ENCODE peak calls at places on chromosomes 16 and 17, in nine cellular contexts. L, Y, N, M, O, W, A, I and F are unnamed samples.
A peak's percentile ranks its signal among the peaks of the same experiment; 100 is the strongest.

GRCh38 chr17:81859906-81860755 is at the start of gene P4HB:
- DNase-seq in L (no peak), Y (no peak), N (no peak), M (no peak), O (no peak), W (no peak), A (peak; percentile 56), I (no peak), F (no peak)

GRCh38 chr17:17781591-17782424 is 55.0 kb downstream of the SREBF1 start:
- DNase-seq in L (peak; percentile 65), Y (no peak), N (no peak), M (peak; percentile 52), O (no peak), W (peak; percentile 48), A (peak; percentile 83), I (peak; percentile 82), F (peak; percentile 49)

GRCh38 chr17:42405076-42405475 is 16.8 kb upstream of the STAT3 start:
- DNase-seq in L (no peak), Y (no peak), N (no peak), M (no peak), O (no peak), W (peak; percentile 50), A (no peak), I (no peak), F (no peak)

GRCh38 chr17:82483836-82484235 is 25.3 kb downstream of the NARF start:
- DNase-seq in L (no peak), Y (no peak), N (no peak), M (no peak), O (no peak), W (no peak), A (no peak), I (no peak), F (no peak)

GRCh38 chr16:89922477-89922883 is 662 bp upstream of the TUBB3 start:
- DNase-seq in L (peak; percentile 92), Y (no peak), N (peak; percentile 82), M (peak; percentile 97), O (no peak), W (peak; percentile 95), A (peak; percentile 95), I (peak; percentile 85), F (peak; percentile 79)

GRCh38 chr16:85152414-85153030 is 40.2 kb upstream of the CIBAR2 start:
- DNase-seq in L (no peak), Y (no peak), N (no peak), M (no peak), O (no peak), W (no peak), A (no peak), I (peak; percentile 75), F (peak; percentile 70)

GRCh38 chr16:5918553-5919127 is 821.0 kb upstream of the EEF2KMT start:
- DNase-seq in L (no peak), Y (no peak), N (no peak), M (no peak), O (no peak), W (no peak), A (no peak), I (no peak), F (no peak)

GRCh38 chr16:79297805-79298204 is 302.7 kb downstream of the MAF start:
- DNase-seq in L (no peak), Y (no peak), N (no peak), M (no peak), O (no peak), W (no peak), A (no peak), I (no peak), F (no peak)

DNA sequence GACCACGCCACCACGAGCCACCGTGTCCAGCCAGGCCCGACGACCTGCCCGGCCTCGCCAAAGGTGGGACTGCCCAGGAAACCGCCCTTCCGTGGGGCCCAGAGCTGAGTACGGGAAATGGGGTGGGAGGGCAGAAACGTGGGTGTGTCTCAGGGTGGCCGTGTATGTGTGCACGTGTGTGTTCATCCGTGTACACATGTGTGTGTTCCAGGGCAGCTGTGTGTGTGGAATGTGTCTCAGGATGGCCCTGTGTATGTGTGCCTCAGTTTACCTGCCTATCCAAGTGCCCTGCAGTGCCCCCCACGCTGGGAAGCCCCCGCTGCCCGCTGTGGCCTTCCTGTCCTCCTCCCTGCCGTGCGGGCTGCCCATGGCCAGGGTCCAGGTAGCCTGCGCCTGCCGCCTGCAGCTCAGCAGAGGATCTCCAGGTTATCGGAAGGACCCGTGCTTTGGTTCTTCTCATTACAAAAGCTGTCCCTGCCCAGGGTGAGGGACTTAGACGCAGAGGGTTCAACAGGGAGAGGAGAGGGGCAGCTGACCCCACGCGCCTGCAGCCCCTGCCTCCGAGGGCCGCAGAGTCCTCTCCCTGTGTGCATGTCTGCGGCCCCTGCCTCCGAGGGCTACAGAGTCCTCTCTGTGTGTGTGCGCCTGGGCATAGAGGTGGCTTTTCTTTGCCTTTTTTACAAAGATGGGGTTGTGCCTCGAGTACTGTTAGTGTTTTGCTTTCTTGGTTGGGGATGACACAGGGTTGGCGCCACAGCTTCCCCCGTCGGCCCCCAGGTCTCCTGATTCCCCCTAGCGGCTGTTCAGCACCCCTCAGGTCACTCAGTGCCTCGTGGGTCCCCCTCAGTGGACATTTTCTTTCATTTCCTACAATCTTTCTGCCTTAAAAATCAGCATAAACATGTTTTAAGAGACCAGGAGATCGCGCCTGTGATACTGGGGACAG is 23.6 kb downstream of the ZNF469 start:
- DNase-seq in L (no peak), Y (no peak), N (no peak), M (no peak), O (no peak), W (no peak), A (no peak), I (no peak), F (no peak)
- TF ChIP-seq CTCF in L (peak; percentile 8), Y (no peak), N (no peak), M (peak; percentile 27), O (no peak), W (peak; percentile 31), A (no peak), I (no peak), F (no peak)

DNA sequence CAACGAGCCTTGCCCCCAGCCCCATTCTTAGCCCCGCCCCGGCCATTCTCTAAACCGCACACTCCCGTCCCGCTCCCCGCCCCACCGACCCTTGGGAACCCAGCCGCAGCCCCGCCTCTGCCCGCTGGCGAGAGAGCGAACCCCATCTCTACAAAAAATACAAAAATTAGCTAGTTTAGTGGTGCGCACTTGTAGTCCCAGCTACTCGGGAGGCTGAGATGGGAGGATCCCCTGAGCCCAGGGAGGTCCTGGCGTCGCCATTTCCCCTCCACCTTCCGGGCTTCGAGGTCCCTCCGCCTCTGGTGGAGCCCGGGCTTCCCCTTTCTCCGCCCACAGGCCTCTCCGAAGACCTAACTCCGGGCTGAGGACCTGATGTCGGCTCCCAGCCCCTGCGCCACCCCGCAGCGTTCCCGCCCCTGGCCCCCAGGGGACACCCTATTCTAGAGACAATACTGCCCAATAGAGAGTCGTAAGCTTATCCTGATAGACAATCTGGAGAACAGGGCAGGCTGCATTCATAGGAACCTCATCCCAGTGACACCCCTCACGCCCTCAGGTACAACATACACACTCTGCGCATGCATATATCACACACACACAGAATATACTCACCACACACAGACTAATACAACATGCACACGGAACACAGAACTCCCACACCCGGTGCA is 483 bp upstream of the PROCA1 start:
- DNase-seq in L (no peak), Y (no peak), N (no peak), M (no peak), O (no peak), W (no peak), A (no peak), I (peak; percentile 46), F (no peak)
- H3K4me3 ChIP-seq in L (peak overlapping the region; percentile 51), Y (peak overlapping the region; percentile 73), N (no peak overlapping the region), M (no peak overlapping the region), O (peak overlapping the region; percentile 69), W (peak overlapping the region; percentile 34), A (no peak overlapping the region), I (peak overlapping the region; percentile 85), F (no peak overlapping the region)

GRCh38 chr16:66131156-66131807 is 235.2 kb upstream of the CDH5 start:
- DNase-seq in L (peak; percentile 66), Y (no peak), N (no peak), M (peak; percentile 55), O (no peak), W (peak; percentile 79), A (no peak), I (no peak), F (peak; percentile 47)

GRCh38 chr16:66129196-66129595 is 237.3 kb upstream of the CDH5 start:
- DNase-seq in L (no peak), Y (no peak), N (no peak), M (no peak), O (no peak), W (no peak), A (no peak), I (no peak), F (no peak)

GRCh38 chr16:66128363-66128725 is 238.1 kb upstream of the CDH5 start:
- DNase-seq in L (no peak), Y (no peak), N (no peak), M (no peak), O (no peak), W (peak; percentile 14), A (no peak), I (no peak), F (no peak)

GRCh38 chr16:66130296-66130910 is 236.1 kb upstream of the CDH5 start:
- DNase-seq in L (peak; percentile 96), Y (no peak), N (no peak), M (peak; percentile 75), O (no peak), W (peak; percentile 71), A (no peak), I (no peak), F (no peak)

DNA sequence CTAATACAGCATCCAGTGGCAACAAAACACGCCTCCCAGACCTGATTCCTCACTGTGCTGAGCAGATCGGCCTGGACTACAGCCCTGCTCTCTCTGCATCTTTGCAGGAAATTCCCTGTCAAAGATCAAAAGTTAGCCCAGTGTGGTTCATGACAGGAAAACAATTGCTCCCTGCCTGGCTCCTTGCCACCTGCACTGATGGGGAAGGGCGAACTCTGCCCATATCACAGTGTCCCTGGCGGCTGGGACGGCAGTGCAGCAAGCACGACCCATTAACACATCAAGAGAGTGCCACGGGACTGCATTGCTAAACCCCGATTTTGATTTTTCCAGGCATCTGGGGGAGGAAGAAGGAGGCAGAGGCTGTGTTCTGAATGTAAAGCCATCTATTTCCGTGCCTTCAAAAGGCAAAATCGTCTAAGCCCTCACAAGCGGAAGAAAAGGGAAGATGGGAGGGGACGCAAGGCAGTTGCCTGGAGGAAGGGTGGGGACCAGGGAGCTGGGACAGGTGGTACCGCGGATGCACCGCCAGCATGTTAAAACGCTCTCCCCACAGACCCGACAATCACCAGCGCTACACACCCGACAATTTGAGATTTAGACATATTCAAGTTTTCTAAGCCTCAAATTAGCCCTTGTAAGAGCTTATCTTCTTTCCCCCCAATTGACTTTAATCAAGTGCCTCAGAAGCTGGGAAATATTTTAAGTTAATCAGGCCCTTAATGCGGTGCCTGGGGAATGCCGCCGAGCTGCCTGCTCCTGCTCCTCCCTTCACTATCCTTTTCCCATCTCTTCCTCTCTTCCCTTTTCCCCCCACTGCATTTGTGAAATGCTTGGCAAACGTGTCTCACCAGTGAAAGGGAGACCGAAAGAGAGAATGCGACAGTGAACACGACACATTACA is 238.8 kb upstream of the CDH5 start:
- DNase-seq in L (no peak), Y (no peak), N (no peak), M (no peak), O (no peak), W (no peak), A (peak; percentile 35), I (peak; percentile 21), F (no peak)
- TF ChIP-seq CTCF in L (no peak), Y (no peak), N (no peak), M (no peak), O (no peak), W (no peak), A (no peak), I (no peak), F (no peak)

GRCh38 chr17:28551421-28552186 is 820 bp downstream of the UNC119 start:
- DNase-seq in L (peak; percentile 33), Y (no peak), N (no peak), M (no peak), O (no peak), W (no peak), A (no peak), I (no peak), F (no peak)

GRCh38 chr17:28549274-28550132 is 2.9 kb downstream of the UNC119 start:
- DNase-seq in L (no peak), Y (no peak), N (no peak), M (no peak), O (no peak), W (no peak), A (no peak), I (no peak), F (no peak)

GRCh38 chr17:28552201-28552999 is at the start of gene UNC119:
- DNase-seq in L (peak; percentile 62), Y (no peak), N (no peak), M (peak; percentile 62), O (no peak), W (peak; percentile 37), A (peak; percentile 83), I (peak; percentile 81), F (peak; percentile 78)

GRCh38 chr17:28553000-28553505 is 629 bp upstream of the UNC119 start:
- DNase-seq in L (no peak), Y (no peak), N (no peak), M (no peak), O (no peak), W (no peak), A (no peak), I (no peak), F (no peak)

GRCh38 chr17:28550858-28551257 is 1.6 kb downstream of the UNC119 start:
- DNase-seq in L (no peak), Y (no peak), N (no peak), M (no peak), O (no peak), W (no peak), A (no peak), I (no peak), F (no peak)
- H3K4me3 ChIP-seq in L (no peak overlapping the region), Y (peak overlapping the region; percentile 98), N (peak overlapping the region; percentile 81), M (no peak overlapping the region), O (no peak overlapping the region), W (no peak overlapping the region), A (no peak overlapping the region), I (no peak overlapping the region), F (no peak overlapping the region)